ENCODE peak calls at places on chromosome 20, in nine cellular contexts. V is mesendoderm, Y is heart right ventricle, N is endothelial cell of umbilical vein, A is breast epithelium, I is osteoblast, G is heart left ventricle, O is lower lobe of right lung, W is tibial artery. B is an unnamed sample.

GRCh38 chr20:9409981-9410380 is 104.4 kb upstream of the LAMP5 start:
- DNase-seq in Y (no peak), A (no peak), V (peak; percentile 67), N (no peak), O (no peak), W (no peak), I (peak; percentile 77), G (no peak), B (no peak)

GRCh38 chr20:2822073-2822472 is 5.9 kb downstream of the TMEM239 start:
- DNase-seq in V (no peak), W (no peak), G (no peak), Y (no peak), N (no peak), A (no peak), I (no peak), O (no peak), B (no peak)

GRCh38 chr20:50969912-50970311 is 11.3 kb downstream of the MOCS3 start:
- DNase-seq in G (no peak), V (no peak), O (no peak), A (peak; percentile 10), I (no peak), W (no peak), Y (no peak), N (no peak), B (no peak)

GRCh38 chr20:58721951-58722371 is 29.4 kb downstream of the NPEPL1 start:
- DNase-seq in W (peak; percentile 71), N (no peak), V (no peak), I (peak; percentile 30), O (no peak), G (peak; percentile 61), A (peak; percentile 45), Y (no peak), B (no peak)

GRCh38 chr20:64131406-64131805 is 24.0 kb upstream of the NPBWR2 start:
- DNase-seq in O (peak; percentile 3), A (no peak), V (no peak), I (peak; percentile 85), N (no peak), W (peak; percentile 10), Y (no peak), G (no peak), B (no peak)

GRCh38 chr20:19256085-19256484 is 43.6 kb downstream of the SLC24A3 start:
- DNase-seq in N (no peak), G (no peak), W (no peak), O (no peak), V (no peak), Y (no peak), I (no peak), A (no peak), B (no peak)

GRCh38 chr20:4483481-4483880 is 238.2 kb upstream of the PRND start:
- DNase-seq in V (no peak), I (peak; percentile 27), G (no peak), O (no peak), N (no peak), Y (no peak), W (no peak), A (no peak), B (no peak)

GRCh38 chr20:58111340-58112016 is 117.0 kb downstream of the ANKRD60 start:
- DNase-seq in G (no peak), W (no peak), O (no peak), I (no peak), A (no peak), Y (peak; percentile 22), V (no peak), N (no peak), B (no peak)

GRCh38 chr20:62590301-62591121 is 51.8 kb upstream of the SLCO4A1 start:
- DNase-seq in W (no peak), O (no peak), I (peak; percentile 100), V (no peak), Y (no peak), A (no peak), N (peak; percentile 71), G (no peak), B (no peak)

GRCh38 chr20:61806314-61806713 is 259.4 kb downstream of the TAF4 start:
- DNase-seq in Y (no peak), G (no peak), W (no peak), O (peak; percentile 17), V (no peak), N (no peak), A (no peak), I (peak; percentile 32), B (no peak)

DNA sequence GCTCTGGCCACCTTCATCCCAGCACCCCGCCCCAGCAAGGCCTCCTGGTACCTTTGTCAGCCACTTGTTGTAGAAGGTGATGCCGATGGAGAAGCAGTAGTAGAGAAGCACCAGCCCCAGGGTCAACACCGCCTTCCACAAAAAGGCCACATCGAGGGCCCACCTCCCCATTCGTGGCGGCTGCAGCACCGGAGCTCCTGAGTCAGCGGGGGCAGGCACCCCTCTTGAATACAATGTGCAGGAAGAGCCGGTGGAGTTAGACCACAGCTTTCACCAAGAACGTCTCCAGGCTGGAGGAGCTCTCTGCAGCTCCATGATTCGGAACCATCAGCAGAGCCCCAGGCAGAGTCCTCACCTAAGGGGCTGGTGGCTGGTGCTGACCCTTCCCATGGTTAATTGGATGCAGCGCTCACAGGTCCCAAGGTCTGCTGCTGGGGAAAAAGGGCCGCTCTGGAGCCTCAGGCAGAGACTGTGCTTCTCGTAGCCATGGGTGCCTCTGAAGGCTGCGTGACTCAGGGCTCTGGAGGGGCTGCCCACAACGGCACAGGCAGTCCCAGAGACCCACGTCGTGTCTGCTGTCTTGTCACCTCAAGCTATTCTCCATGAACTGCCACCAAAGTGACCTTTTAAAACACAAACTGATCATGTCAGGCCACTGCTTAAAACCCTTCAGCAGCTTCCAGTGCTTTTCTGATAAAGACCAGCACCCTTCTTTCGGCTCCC is 47.9 kb downstream of the ELMO2 start:
- DNase-seq in A (no peak), Y (no peak), V (no peak), I (peak; percentile 43), O (no peak), W (no peak), N (no peak), G (no peak), B (no peak)
- H3K4me1 ChIP-seq in A (peaks cover 22% of the 10 kb centered on the region), Y (peaks cover 71% of the 10 kb centered on the region), V (peaks cover 2% of the 10 kb centered on the region), I (peaks cover 16% of the 10 kb centered on the region), O (peaks cover 50% of the 10 kb centered on the region), W (no peaks in the 10 kb centered on the region), N (peaks cover 4% of the 10 kb centered on the region), G (peaks cover 70% of the 10 kb centered on the region), B (peaks cover 22% of the 10 kb centered on the region)

GRCh38 chr20:44622501-44623270 is 28.8 kb downstream of the ADA start:
- DNase-seq in W (no peak), G (no peak), V (no peak), A (no peak), N (no peak), O (no peak), I (no peak), Y (no peak), B (no peak)
- H3K36me3 ChIP-seq in W (peaks cover 51% of the 10 kb centered on the region), G (peaks cover 76% of the 10 kb centered on the region), V (peaks cover 4% of the 10 kb centered on the region), A (no peaks in the 10 kb centered on the region), N (peaks cover 24% of the 10 kb centered on the region), O (peaks cover 36% of the 10 kb centered on the region), I (peaks cover 30% of the 10 kb centered on the region), Y (no peaks in the 10 kb centered on the region), B (no peaks in the 10 kb centered on the region)

DNA sequence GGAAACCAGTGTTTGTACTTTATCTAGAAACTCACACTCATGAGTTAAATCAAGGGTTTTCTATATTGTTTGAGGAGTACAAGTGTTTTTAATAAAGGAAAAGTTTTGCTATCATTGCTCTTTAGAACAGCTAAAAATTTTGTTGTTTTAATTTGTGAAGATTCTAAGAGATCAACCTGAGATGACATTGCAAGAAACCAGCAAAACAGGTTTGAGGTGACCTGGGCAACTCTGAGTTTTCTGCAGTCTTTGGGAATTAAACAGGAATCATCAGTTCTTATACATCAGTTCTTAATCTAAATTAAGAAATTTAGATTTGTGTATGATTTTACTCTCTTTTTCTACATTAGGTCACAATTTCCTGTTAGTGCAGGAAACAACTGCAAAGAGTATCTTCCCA is 114.5 kb downstream of the JAG1 start:
- DNase-seq in N (no peak), W (no peak), G (no peak), V (peak; percentile 40), Y (no peak), O (no peak), A (no peak), I (no peak), B (no peak)
- H3K4me1 ChIP-seq in N (peaks cover 19% of the 10 kb centered on the region), W (no peaks in the 10 kb centered on the region), G (peaks cover 13% of the 10 kb centered on the region), V (peaks cover 4% of the 10 kb centered on the region), Y (no peaks in the 10 kb centered on the region), O (peaks cover 7% of the 10 kb centered on the region), A (no peaks in the 10 kb centered on the region), I (peaks cover 32% of the 10 kb centered on the region), B (no peaks in the 10 kb centered on the region)

GRCh38 chr20:21982559-21982958 is 277.1 kb downstream of the PAX1 start:
- DNase-seq in W (no peak), G (no peak), Y (no peak), O (no peak), I (peak; percentile 53), A (no peak), N (no peak), V (no peak), B (no peak)

GRCh38 chr20:21981179-21981578 is 275.7 kb downstream of the PAX1 start:
- DNase-seq in I (peak; percentile 42), G (no peak), N (no peak), V (no peak), W (no peak), O (no peak), Y (no peak), A (no peak), B (no peak)

GRCh38 chr20:21981607-21982344 is 276.3 kb downstream of the PAX1 start:
- DNase-seq in I (peak; percentile 68), N (no peak), O (no peak), W (no peak), A (no peak), Y (peak; percentile 12), G (peak; percentile 28), V (no peak), B (no peak)
- H3K36me3 ChIP-seq in I (no peaks in the 10 kb centered on the region), N (no peaks in the 10 kb centered on the region), O (no peaks in the 10 kb centered on the region), W (no peaks in the 10 kb centered on the region), A (no peaks in the 10 kb centered on the region), Y (no peaks in the 10 kb centered on the region), G (no peaks in the 10 kb centered on the region), V (no peaks in the 10 kb centered on the region), B (no peaks in the 10 kb centered on the region)

GRCh38 chr20:47969426-47969825 is 184.1 kb upstream of the SULF2 start:
- DNase-seq in N (no peak), G (no peak), O (no peak), I (no peak), W (no peak), Y (no peak), V (peak; percentile 45), A (no peak), B (no peak)
- H3K4me1 ChIP-seq in N (peaks cover 21% of the 10 kb centered on the region), G (peaks cover 25% of the 10 kb centered on the region), O (peaks cover 14% of the 10 kb centered on the region), I (no peaks in the 10 kb centered on the region), W (no peaks in the 10 kb centered on the region), Y (peaks cover 16% of the 10 kb centered on the region), V (peaks cover 3% of the 10 kb centered on the region), A (no peaks in the 10 kb centered on the region), B (no peaks in the 10 kb centered on the region)

DNA sequence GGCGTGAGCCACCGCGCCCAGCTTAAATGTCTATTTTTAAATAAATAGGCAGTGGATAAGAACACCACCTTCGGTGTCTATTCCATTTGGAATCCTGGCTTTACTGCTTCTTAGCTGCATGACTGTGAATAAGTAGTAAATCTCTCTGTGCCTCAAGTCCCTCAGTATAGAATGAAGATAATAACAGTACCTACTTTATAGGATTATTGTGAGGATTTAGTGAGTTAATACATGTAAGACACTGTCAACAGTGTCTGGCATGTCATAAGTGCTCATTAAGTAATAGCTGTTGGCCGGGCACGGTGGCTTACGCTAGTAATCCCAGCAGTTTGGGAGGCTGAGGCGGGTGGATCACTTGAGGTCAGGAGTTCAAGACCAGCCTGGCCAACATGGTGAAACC is 10.1 kb downstream of the TPX2 start:
- DNase-seq in V (no peak), W (no peak), I (no peak), Y (no peak), N (no peak), A (no peak), O (no peak), G (no peak), B (no peak)
- H3K36me3 ChIP-seq in V (no peaks in the 10 kb centered on the region), W (no peaks in the 10 kb centered on the region), I (peaks cover 13% of the 10 kb centered on the region), Y (no peaks in the 10 kb centered on the region), N (no peaks in the 10 kb centered on the region), A (no peaks in the 10 kb centered on the region), O (no peaks in the 10 kb centered on the region), G (no peaks in the 10 kb centered on the region), B (peaks cover 71% of the 10 kb centered on the region)